ENCODE peak calls at places on chromosomes 7 and 10, in five cellular contexts. A is uterus, M is upper lobe of right lung, T is brain microvascular endothelial cell, I is heart right ventricle. X is an unnamed sample. For H3K27me3, the result is how much of the 10 kb centered on the place peaks cover.

GRCh38 chr10:69972951-69973350 is 79.7 kb upstream of the MACROH2A2 start:
- DNase-seq in M (no peak), A (no peak), T (peak), I (no peak), X (no peak)

GRCh38 chr10:114905450-114905849 is 32.5 kb upstream of the TRUB1 start:
- DNase-seq in T (peak), I (no peak), A (no peak), M (no peak), X (no peak)

GRCh38 chr7:1340031-1340430 is 107.4 kb downstream of the UNCX start:
- DNase-seq in A (no peak), I (no peak), M (no peak), T (no peak), X (no peak)

GRCh38 chr7:4174884-4175283 is 507.2 kb upstream of the FOXK1 start:
- DNase-seq in T (no peak), I (no peak), M (no peak), A (no peak), X (no peak)

GRCh38 chr7:151542606-151543130 is 23.0 kb upstream of the RHEB start:
- DNase-seq in M (no peak), I (no peak), A (no peak), T (no peak), X (no peak)

GRCh38 chr7:149071182-149071635 is 19.3 kb downstream of the ZNF786 start:
- DNase-seq in A (no peak), I (no peak), T (no peak), M (no peak), X (no peak)

GRCh38 chr10:72375173-72375572 is 20.5 kb upstream of the DNAJB12 start:
- DNase-seq in I (no peak), A (no peak), M (no peak), T (no peak), X (no peak)

GRCh38 chr7:83532229-83532628 is 116.7 kb downstream of the SEMA3E start:
- DNase-seq in T (peak), M (no peak), A (no peak), I (no peak), X (no peak)

GRCh38 chr7:103714377-103714927 is 268.4 kb upstream of the SLC26A5 start:
- DNase-seq in A (no peak), I (no peak), M (no peak), T (peak), X (no peak)

GRCh38 chr7:116354546-116355422 is 144.4 kb downstream of the TES start:
- DNase-seq in T (peak), A (peak), M (peak), I (peak), X (peak)

GRCh38 chr10:93751832-93752231 is 5.9 kb upstream of the LGI1 start:
- DNase-seq in A (no peak), M (no peak), T (peak), I (no peak), X (no peak)

GRCh38 chr10:27020243-27020642 is 80.1 kb downstream of the ANKRD26 start:
- DNase-seq in M (no peak), A (no peak), T (no peak), I (no peak), X (no peak)

GRCh38 chr7:2038876-2039728 is 193.6 kb downstream of the MAD1L1 start:
- DNase-seq in T (no peak), M (peak), I (no peak), A (no peak), X (no peak)

GRCh38 chr7:87709258-87709657 is 81.1 kb downstream of the RUNDC3B start:
- DNase-seq in M (no peak), T (no peak), I (no peak), A (no peak), X (no peak)

GRCh38 chr7:140593583-140593982 is 47.0 kb downstream of the DENND2A start:
- DNase-seq in M (peak), I (no peak), T (no peak), A (no peak), X (no peak)

GRCh38 chr7:77351539-77352004 is 64.6 kb downstream of the GSAP start:
- DNase-seq in T (no peak), M (no peak), A (no peak), I (no peak), X (no peak)

GRCh38 chr7:18401757-18402156 is 93.8 kb upstream of the HDAC9 start:
- DNase-seq in I (no peak), M (no peak), A (no peak), T (no peak), X (no peak)

GRCh38 chr7:26535483-26536069 is 243.9 kb downstream of the SNX10 start:
- DNase-seq in A (no peak), I (no peak), T (no peak), M (no peak), X (no peak)

GRCh38 chr10:61978965-61979364 is 77.5 kb downstream of the ARID5B start:
- DNase-seq in A (no peak), I (peak), T (no peak), M (peak), X (no peak)

GRCh38 chr7:38451840-38452239 is 178.4 kb upstream of the TARP start:
- DNase-seq in I (no peak), T (peak), A (no peak), M (no peak), X (no peak)

GRCh38 chr10:103657061-103657591 is 163.6 kb downstream of the NEURL1 start:
- DNase-seq in T (no peak), M (no peak), I (no peak), A (no peak), X (no peak)

GRCh38 chr7:115910541-115911164 is 119.9 kb downstream of the TFEC start:
- DNase-seq in T (no peak), M (no peak), I (no peak), A (no peak), X (no peak)

GRCh38 chr7:150719960-150720891 is 3.8 kb downstream of the GIMAP1 start:
- DNase-seq in I (peak), A (no peak), M (no peak), T (no peak), X (no peak)

GRCh38 chr10:98246911-98247820 is 20.8 kb downstream of the LOXL4 start:
- DNase-seq in T (no peak), A (no peak), M (no peak), I (no peak), X (no peak)

GRCh38 chr7:12244129-12244528 is 33.0 kb downstream of the TMEM106B start:
- DNase-seq in A (no peak), T (peak), I (no peak), M (peak), X (no peak)

GRCh38 chr10:92573091-92573797 is 649 bp downstream of the IDE start:
- DNase-seq in M (no peak), A (peak), T (no peak), I (no peak), X (no peak)

GRCh38 chr7:24786941-24787340 is 29.7 kb upstream of the GSDME start:
- DNase-seq in M (no peak), I (no peak), A (no peak), T (peak), X (peak)

DNA sequence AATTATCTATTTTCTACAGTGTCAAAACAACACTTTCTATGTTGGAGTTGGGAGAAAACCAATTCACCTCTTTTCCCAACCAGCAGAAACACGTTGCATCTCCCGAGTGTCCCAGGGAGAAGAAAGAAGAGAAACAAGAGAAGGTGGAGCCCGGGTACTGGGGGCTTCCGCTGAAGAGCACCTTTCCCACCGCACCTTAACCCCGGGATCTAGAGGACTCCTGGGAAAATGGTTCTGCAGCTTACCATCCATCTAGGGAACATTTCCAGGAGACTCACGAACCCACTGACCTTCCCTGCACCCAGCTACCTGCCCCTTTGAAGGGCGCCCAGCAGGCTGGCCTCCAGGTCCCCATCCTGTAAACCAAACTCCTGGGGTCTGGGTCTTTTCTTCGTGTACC is 346.8 kb downstream of the TCERG1L start:
- DNase-seq in M (no peak), T (no peak), A (no peak), I (no peak), X (no peak)
- H3K27me3 ChIP-seq in M (under half), T (under half), A (under half), I (under half), X (under half)

DNA sequence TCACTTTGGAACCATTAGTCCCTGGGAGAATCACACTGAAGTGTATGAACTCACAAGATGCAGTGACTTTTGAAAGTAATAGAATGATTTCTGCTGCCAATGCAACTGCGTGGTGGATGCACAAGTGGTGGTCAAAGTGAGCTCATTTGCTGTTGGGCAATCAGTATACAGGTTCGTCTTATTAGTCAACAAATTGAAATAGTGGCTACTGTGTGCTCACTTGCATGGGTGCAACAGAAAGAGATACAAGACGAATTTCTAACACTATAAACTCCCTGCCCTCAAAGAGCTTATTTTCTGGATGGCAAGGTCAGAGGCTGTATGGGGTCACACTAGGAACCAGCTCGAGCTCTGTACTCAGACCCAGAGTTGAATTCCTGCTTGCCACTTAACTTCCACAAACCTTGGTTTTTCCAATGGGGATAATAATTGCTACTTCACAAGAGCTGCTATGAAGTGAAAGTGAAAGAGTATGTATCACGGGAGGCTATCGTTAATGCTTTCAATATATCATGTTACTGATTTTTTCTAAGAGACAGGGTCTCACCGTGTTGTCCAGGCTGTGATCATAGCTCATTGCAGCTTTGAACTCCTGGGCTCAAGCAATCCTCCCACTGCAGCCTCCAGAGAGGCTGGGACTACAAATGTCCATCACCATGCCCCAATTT is 8.3 kb upstream of the BCL7B start:
- DNase-seq in I (no peak), T (no peak), A (no peak), M (no peak), X (no peak)
- H3K4me3 ChIP-seq in I (peak), T (no peak), A (no peak), M (peak), X (peak)

DNA sequence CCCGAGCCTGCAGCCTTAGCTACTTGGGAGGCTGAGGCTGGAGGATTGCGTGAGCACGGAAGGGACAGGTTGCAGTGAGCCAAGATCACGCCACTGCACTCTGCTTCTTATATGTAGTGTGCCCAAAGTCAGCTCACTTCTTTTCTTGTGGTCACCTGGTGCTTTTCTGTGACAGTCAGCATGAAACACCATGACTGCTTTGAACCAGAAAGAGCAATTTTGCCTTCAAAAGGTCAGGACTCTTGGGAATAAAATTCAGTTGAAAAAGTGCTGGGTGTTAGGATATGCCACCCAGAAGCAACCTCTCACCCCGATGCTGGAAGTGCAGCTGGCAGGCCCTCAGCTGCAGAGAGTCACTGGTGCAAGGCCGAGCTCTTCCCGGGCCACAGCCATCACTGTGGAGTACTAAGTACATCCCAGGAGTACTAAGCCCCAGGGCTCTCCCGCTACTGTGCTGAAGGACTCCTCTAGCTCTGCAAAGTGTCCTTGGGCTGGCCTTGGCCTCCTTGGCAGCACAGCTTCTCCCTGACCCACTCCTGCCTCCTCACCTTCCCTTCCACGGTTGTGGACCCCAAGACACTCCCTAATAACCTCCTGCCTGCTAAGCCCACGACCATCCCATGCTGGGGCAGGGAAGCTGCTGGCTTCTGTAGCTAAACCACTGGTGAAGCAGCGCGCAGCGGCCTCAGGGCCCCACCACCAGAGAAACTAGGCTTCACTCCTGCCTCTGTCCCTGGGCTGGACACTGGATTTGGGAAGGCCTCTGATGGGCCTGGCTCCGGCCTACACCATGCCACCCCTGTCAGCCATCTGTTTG is 17.6 kb upstream of the GDI2 start:
- DNase-seq in A (no peak), M (no peak), T (no peak), I (no peak), X (no peak)
- H3K27me3 ChIP-seq in A (under half), M (under half), T (under half), I (under half), X (under half)

DNA sequence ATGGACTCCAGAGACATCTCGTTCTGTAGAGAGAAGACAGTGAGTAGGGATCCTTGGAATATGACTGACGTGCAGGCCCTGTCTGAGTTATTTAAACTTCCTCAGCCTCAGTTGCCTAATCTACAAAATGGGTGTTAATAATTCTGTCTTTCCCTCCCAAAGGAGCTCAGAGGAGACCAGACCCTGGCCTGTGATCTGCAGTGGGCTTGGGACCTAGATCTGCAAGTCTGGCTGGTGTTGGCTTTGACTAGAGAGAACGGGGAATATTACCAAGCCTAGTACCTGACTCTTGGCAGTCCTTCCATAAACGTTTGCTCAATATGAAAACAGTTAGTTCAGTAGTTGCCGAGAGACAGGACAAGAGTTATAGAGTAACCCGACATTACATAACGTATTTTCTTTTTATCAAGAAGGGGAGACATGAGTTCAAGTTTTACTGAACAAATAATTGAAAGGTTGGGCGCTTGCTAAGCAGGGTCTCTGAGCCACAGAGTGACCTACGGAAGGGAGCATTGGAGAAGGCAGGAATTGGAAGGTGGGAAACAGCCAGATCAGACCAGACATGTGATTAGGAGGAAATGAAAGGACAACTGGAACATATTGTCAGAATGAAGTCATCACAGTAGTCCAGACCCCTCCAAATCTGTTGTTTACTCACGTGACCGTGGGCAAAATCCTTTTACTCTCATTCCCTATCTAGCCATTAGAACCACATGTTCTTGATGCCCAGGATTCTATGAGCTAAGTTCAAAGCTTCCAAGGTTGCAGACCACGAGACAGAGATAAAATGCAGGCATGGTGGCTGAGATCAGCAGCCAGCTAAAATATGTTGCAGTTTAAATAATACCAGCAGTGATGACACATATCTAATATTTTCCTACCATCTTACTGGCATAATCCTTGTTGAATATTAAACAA is 10.9 kb upstream of the CYP3A4 start:
- DNase-seq in T (peak), M (no peak), I (no peak), A (no peak), X (no peak)
- H3K4me3 ChIP-seq in T (no peak), M (no peak), I (no peak), A (no peak), X (no peak)

X was measured in thoracic aorta.